ENCODE peak calls at places on chromosome 16, in eight cellular contexts. D is testis, C is heart left ventricle, F is ovary, U is A549, J is sigmoid colon, Z is adrenal gland, W is right lobe of liver. E is an unnamed sample. For H3K4me1, the result is how much of the 10 kb centered on the place peaks cover.

GRCh38 chr16:21650517-21650916 is 1.9 kb downstream of the IGSF6 start:
- DNase-seq in D (no peak), U (no peak), J (no peak), Z (no peak), W (no peak), C (no peak), F (no peak), E (no peak)

GRCh38 chr16:82735696-82736095 is 108.9 kb downstream of the CDH13 start:
- DNase-seq in F (no peak), C (no peak), Z (no peak), U (no peak), J (no peak), D (no peak), W (no peak), E (no peak)

GRCh38 chr16:526181-527014 is 1.1 kb upstream of the CAPN15 start:
- DNase-seq in Z (peak), J (peak), D (peak), C (peak), W (no peak), F (peak), U (no peak), E (no peak)

GRCh38 chr16:89360760-89361435 is 129.5 kb downstream of the ANKRD11 start:
- DNase-seq in J (no peak), F (no peak), C (no peak), D (no peak), W (peak), Z (no peak), U (no peak), E (no peak)

GRCh38 chr16:86351041-86351784 is 159.1 kb upstream of the FOXF1 start:
- DNase-seq in U (no peak), C (no peak), F (no peak), Z (no peak), D (no peak), W (no peak), J (no peak), E (no peak)

GRCh38 chr16:88510091-88510719 is 57.1 kb downstream of the ZFPM1 start:
- DNase-seq in U (no peak), D (no peak), Z (no peak), C (no peak), J (no peak), F (no peak), W (no peak), E (no peak)

GRCh38 chr16:77882359-77882758 is 94.0 kb downstream of the VAT1L start:
- DNase-seq in F (no peak), Z (no peak), J (no peak), C (no peak), U (no peak), D (no peak), W (no peak), E (no peak)

GRCh38 chr16:19223235-19223847 is 55.3 kb downstream of the SYT17 start:
- DNase-seq in W (no peak), D (peak), Z (peak), J (no peak), U (peak), C (no peak), F (no peak), E (no peak)

GRCh38 chr16:57892447-57893096 is 78.4 kb downstream of the CNGB1 start:
- DNase-seq in J (no peak), D (peak), W (no peak), C (no peak), U (peak), F (no peak), Z (peak), E (no peak)

GRCh38 chr16:64882385-64882784 is 239.5 kb downstream of the CDH11 start:
- DNase-seq in W (no peak), Z (peak), D (peak), U (no peak), C (peak), F (no peak), J (no peak), E (no peak)

GRCh38 chr16:12300490-12300889 is 324.0 kb downstream of the SNX29 start:
- DNase-seq in Z (no peak), W (no peak), D (no peak), C (no peak), F (peak), J (no peak), U (no peak), E (no peak)

GRCh38 chr16:21614896-21615295 is 15.5 kb downstream of the METTL9 start:
- DNase-seq in C (no peak), J (no peak), U (no peak), W (no peak), D (no peak), Z (no peak), F (no peak), E (no peak)

GRCh38 chr16:29925173-29925804 is 737 bp downstream of the KCTD13 start:
- DNase-seq in D (no peak), U (no peak), Z (no peak), F (no peak), J (no peak), C (no peak), W (no peak), E (no peak)

GRCh38 chr16:88437367-88437964 is 15.6 kb upstream of the ZFPM1 start:
- DNase-seq in Z (peak), C (no peak), W (no peak), J (no peak), F (peak), D (peak), U (peak), E (no peak)

GRCh38 chr16:86951831-86952598 is 365.2 kb downstream of the C16orf95 start:
- DNase-seq in W (no peak), F (no peak), D (no peak), J (no peak), U (peak), C (no peak), Z (no peak), E (no peak)

GRCh38 chr16:57562066-57562465 is 19.6 kb downstream of the ADGRG5 start:
- DNase-seq in F (no peak), U (no peak), Z (no peak), W (no peak), C (no peak), D (no peak), J (no peak), E (no peak)

GRCh38 chr16:6576646-6577045 is 756.0 kb upstream of the RBFOX1 start:
- DNase-seq in F (no peak), D (no peak), C (no peak), J (no peak), U (no peak), W (no peak), Z (no peak), E (no peak)

GRCh38 chr16:89315791-89316581 is 98.5 kb downstream of the ZNF778 start:
- DNase-seq in F (no peak), W (no peak), D (no peak), J (no peak), U (peak), C (peak), Z (peak), E (no peak)

GRCh38 chr16:58194790-58195189 is 3.1 kb downstream of the CSNK2A2 start:
- DNase-seq in J (no peak), C (no peak), D (no peak), F (no peak), W (no peak), Z (no peak), U (no peak), E (no peak)

GRCh38 chr16:762595-763268 is 2.2 kb downstream of the MSLN start:
- DNase-seq in J (no peak), C (no peak), W (no peak), U (no peak), D (no peak), Z (no peak), F (no peak), E (no peak)

GRCh38 chr16:15961060-15961511 is 11.7 kb downstream of the ABCC1 start:
- DNase-seq in F (no peak), Z (no peak), D (no peak), J (no peak), U (no peak), W (no peak), C (no peak), E (no peak)

GRCh38 chr16:57883953-57884654 is 81.8 kb upstream of the KIFC3 start:
- DNase-seq in F (no peak), C (no peak), J (no peak), D (no peak), Z (no peak), W (no peak), U (no peak), E (no peak)

GRCh38 chr16:68719993-68720489 is 17.1 kb upstream of the CDH1 start:
- DNase-seq in C (no peak), D (no peak), Z (no peak), F (no peak), W (no peak), J (no peak), U (no peak), E (no peak)

GRCh38 chr16:76265434-76266045 is 11.7 kb upstream of the CNTNAP4 start:
- DNase-seq in Z (peak), U (peak), J (no peak), D (peak), C (no peak), W (no peak), F (no peak), E (no peak)

GRCh38 chr16:23976091-23977001 is 140.6 kb downstream of the PRKCB start:
- DNase-seq in U (no peak), D (no peak), J (no peak), C (no peak), W (no peak), Z (no peak), F (no peak), E (no peak)

GRCh38 chr16:10866196-10866976 is 10.6 kb upstream of the CIITA start:
- DNase-seq in C (peak), D (peak), U (no peak), W (peak), Z (no peak), F (no peak), J (no peak), E (no peak)

GRCh38 chr16:69937465-69937951 is 13.6 kb upstream of the CLEC18A start:
- DNase-seq in J (no peak), D (peak), Z (peak), U (peak), W (no peak), F (no peak), C (no peak), E (no peak)

GRCh38 chr16:4780235-4780634 is 7.9 kb downstream of the SEPTIN12 start:
- DNase-seq in W (no peak), F (no peak), D (no peak), J (no peak), Z (no peak), U (peak), C (no peak), E (no peak)

GRCh38 chr16:87243383-87243964 is 73.7 kb downstream of the C16orf95 start:
- DNase-seq in D (no peak), J (no peak), Z (no peak), W (no peak), F (no peak), C (no peak), U (no peak), E (no peak)

GRCh38 chr16:16042076-16042475 is 92.7 kb downstream of the ABCC1 start:
- DNase-seq in J (no peak), W (no peak), C (no peak), Z (no peak), D (peak), F (no peak), U (no peak), E (no peak)

GRCh38 chr16:4176794-4177438 is 60.7 kb upstream of the ADCY9 start:
- DNase-seq in F (no peak), U (peak), W (no peak), Z (no peak), D (no peak), C (no peak), J (no peak), E (no peak)

GRCh38 chr16:12672986-12673385 is 130.7 kb downstream of the CPPED1 start:
- DNase-seq in U (no peak), Z (no peak), F (no peak), J (no peak), C (no peak), D (no peak), W (no peak), E (no peak)

DNA sequence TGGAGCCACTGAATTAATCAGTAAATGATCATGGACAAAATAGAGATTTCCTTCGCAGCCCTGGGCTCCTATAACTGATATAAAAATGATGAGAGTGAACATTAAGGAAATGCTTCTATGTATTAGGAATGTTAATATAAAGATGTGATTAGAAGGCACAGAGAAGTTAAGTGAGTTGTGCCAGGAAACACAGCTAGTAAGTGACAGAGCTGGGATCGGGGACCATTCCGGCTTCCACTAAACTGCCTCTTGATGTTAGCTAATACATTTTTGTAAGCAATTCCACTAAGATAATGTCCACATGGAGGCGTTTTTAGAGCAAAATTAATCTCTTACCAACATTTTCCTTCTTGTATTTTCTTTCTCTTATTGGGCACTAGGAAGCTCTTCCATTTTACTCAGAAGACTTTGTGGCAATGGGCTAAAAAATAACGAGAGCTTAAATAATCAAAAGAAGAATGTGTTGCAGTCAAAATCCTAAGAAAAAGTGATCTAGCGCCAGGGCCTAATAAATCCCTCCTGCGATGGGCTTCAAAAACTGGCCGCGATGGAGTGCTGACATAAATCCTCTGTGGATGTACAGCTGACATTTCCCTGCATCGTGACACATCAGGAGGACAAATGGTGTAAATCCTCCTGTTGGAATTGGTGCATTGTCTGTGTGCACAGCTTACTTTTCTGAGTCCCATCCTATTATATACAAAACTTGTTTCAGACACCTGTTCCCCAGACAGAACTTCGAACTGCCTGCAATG is 326.1 kb upstream of the MAF start:
- DNase-seq in Z (no peak), C (no peak), D (no peak), J (no peak), W (no peak), U (no peak), F (no peak), E (no peak)
- H3K4me1 ChIP-seq in Z (under half), C (under half), D (under half), J (under half), W (under half), U (under half), F (under half), E (under half)

DNA sequence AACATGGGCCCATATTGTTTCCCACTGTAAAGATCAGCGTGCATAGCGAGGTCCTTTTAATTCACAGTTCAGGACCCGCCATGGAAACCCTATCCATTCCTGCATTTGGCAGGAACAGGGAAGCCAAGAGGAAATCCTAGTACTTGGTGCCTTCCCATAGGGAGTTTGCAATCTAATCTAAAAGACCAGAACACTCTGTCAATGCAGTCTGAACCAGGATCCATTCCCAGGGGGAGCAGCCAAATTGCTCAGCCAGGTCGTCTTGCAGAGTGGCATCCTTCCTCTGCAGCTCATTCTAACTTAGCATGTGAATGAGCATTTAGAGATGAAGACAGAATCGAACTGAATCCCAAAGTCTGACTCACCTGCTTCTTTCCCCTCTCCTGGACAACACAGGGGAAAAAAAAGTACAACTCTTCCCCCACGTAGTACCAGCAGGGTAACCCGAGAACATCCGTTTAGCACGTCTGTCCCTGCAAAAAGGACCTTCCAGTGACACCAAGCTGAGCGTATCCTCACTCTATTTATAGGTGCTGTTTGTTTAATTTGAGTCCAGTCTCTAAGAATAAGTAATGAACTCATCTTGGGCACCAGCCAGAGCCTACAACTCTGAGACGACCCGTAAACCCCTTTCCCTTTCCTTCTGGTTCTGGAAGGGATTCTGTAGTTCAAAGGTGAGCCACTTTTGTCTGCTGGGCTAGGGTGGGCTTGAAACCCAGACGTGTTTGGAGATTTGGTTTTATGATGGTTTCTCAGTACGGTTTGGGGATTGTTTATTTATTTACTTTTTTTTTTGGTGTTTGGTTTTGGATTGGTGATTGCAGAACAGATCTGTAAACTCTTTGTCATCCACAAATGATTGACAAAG is 74.5 kb downstream of the ERCC4 start:
- DNase-seq in J (no peak), F (no peak), W (no peak), U (no peak), C (no peak), D (no peak), Z (peak), E (no peak)
- H3K4me3 ChIP-seq in J (no peak), F (no peak), W (no peak), U (no peak), C (peak), D (no peak), Z (no peak), E (no peak)

GRCh38 chr16:2834968-2835367 is 4.9 kb downstream of the ZG16B start:
- DNase-seq in D (no peak), F (no peak), U (no peak), J (no peak), Z (no peak), W (no peak), C (no peak), E (no peak)

GRCh38 chr16:2839650-2840450 is 9.7 kb downstream of the ZG16B start:
- DNase-seq in U (no peak), F (no peak), D (no peak), C (no peak), W (peak), J (peak), Z (no peak), E (no peak)

GRCh38 chr16:2838928-2839327 is 8.8 kb downstream of the ZG16B start:
- DNase-seq in Z (peak), F (no peak), D (peak), C (peak), U (peak), W (peak), J (no peak), E (no peak)

GRCh38 chr16:2836646-2837508 is 6.8 kb downstream of the ZG16B start:
- DNase-seq in U (no peak), W (peak), Z (no peak), F (no peak), D (no peak), C (peak), J (no peak), E (no peak)

GRCh38 chr16:2835638-2836493 is 5.8 kb downstream of the ZG16B start:
- DNase-seq in F (no peak), J (no peak), U (peak), D (no peak), W (peak), Z (no peak), C (peak), E (no peak)
- TF ChIP-seq POLR2A in F (no peak), J (no peak), U (no peak), D (no peak), W (no peak), Z (no peak), C (no peak), E (no peak)

GRCh38 chr16:67243481-67243880 is 3.8 kb downstream of the FHOD1 start:
- DNase-seq in W (peak), J (no peak), F (no peak), C (no peak), Z (peak), D (no peak), U (no peak), E (no peak)
- H3K4me1 ChIP-seq in W (under half), J (under half), F (under half), C (half or more), Z (half or more), D (under half), U (half or more), E (half or more)

DNA sequence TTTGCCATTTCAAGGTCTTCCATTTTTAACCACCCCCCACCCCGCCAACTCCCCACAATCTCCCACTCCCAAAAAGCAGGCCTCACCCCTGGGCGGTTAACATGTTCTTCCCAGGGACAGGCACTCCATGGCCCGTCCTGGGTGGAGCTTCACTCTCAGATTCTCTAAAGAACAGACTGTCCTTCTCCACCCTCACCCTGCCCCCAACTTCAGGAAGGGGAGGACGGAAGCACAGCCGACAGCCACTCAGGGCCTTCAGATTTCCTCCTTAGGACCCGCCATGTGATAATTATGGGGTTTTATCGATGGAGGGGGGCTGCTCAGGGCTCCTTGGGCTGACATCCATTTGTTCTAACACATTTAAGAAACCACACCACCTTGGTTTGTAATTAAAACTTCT is 61.9 kb downstream of the ZFHX3 start:
- DNase-seq in J (peak), C (no peak), F (peak), Z (no peak), W (no peak), U (no peak), D (peak), E (peak)
- H3K4me3 ChIP-seq in J (no peak), C (no peak), F (no peak), Z (no peak), W (no peak), U (no peak), D (no peak), E (no peak)

E was measured in suprapubic skin.